ENCODE peak calls at places on chromosomes 2 and 18, in seven cellular contexts. One of them, this sample, is unnamed. For H3K4me1, the result is how much of the 10 kb centered on the place peaks cover.

GRCh38 chr2:199841409-199841808 is 9.6 kb downstream of the FTCDNL1 start:
- DNase-seq in A549: no peak
- DNase-seq in endothelial cell of umbilical vein: no peak
- DNase-seq in body of pancreas: no peak
- DNase-seq in IMR-90: no peak
- DNase-seq in tibial nerve: no peak
- DNase-seq in uterus: no peak
- DNase-seq in this sample: no peak

GRCh38 chr2:13605266-13605665 is 888.5 kb downstream of the TRIB2 start:
- DNase-seq in A549: no peak
- DNase-seq in endothelial cell of umbilical vein: no peak
- DNase-seq in body of pancreas: no peak
- DNase-seq in IMR-90: no peak
- DNase-seq in tibial nerve: no peak
- DNase-seq in uterus: no peak
- DNase-seq in this sample: no peak

GRCh38 chr18:48642503-48642902 is 103.7 kb downstream of the CTIF start:
- DNase-seq in A549: no peak
- DNase-seq in endothelial cell of umbilical vein: no peak
- DNase-seq in body of pancreas: no peak
- DNase-seq in IMR-90: no peak
- DNase-seq in tibial nerve: no peak
- DNase-seq in uterus: no peak
- DNase-seq in this sample: no peak

GRCh38 chr2:158460632-158461297 is 4.0 kb downstream of the PKP4 start:
- DNase-seq in A549: no peak
- DNase-seq in endothelial cell of umbilical vein: peak
- DNase-seq in body of pancreas: no peak
- DNase-seq in IMR-90: no peak
- DNase-seq in tibial nerve: no peak
- DNase-seq in uterus: no peak
- DNase-seq in this sample: no peak

GRCh38 chr18:79402977-79403722 is 7.4 kb downstream of the NFATC1 start:
- DNase-seq in A549: no peak
- DNase-seq in endothelial cell of umbilical vein: peak
- DNase-seq in body of pancreas: peak
- DNase-seq in IMR-90: no peak
- DNase-seq in tibial nerve: peak
- DNase-seq in uterus: peak
- DNase-seq in this sample: no peak

GRCh38 chr2:158049129-158049855 is 52.4 kb upstream of the UPP2 start:
- DNase-seq in A549: no peak
- DNase-seq in endothelial cell of umbilical vein: no peak
- DNase-seq in body of pancreas: no peak
- DNase-seq in IMR-90: no peak
- DNase-seq in tibial nerve: no peak
- DNase-seq in uterus: no peak
- DNase-seq in this sample: no peak

GRCh38 chr18:57748770-57749603 is 54.1 kb downstream of the ATP8B1 start:
- DNase-seq in A549: peak
- DNase-seq in endothelial cell of umbilical vein: peak
- DNase-seq in body of pancreas: peak
- DNase-seq in IMR-90: peak
- DNase-seq in tibial nerve: no peak
- DNase-seq in uterus: no peak
- DNase-seq in this sample: no peak

GRCh38 chr2:59756145-59756544 is 797.3 kb downstream of the BCL11A start:
- DNase-seq in A549: no peak
- DNase-seq in endothelial cell of umbilical vein: no peak
- DNase-seq in body of pancreas: no peak
- DNase-seq in IMR-90: no peak
- DNase-seq in tibial nerve: no peak
- DNase-seq in uterus: no peak
- DNase-seq in this sample: no peak

GRCh38 chr18:5142131-5142530 is 54.9 kb downstream of the AKAIN1 start:
- DNase-seq in A549: no peak
- DNase-seq in endothelial cell of umbilical vein: no peak
- DNase-seq in body of pancreas: no peak
- DNase-seq in IMR-90: no peak
- DNase-seq in tibial nerve: no peak
- DNase-seq in uterus: no peak
- DNase-seq in this sample: no peak

GRCh38 chr2:170679607-170680079 is 35.5 kb upstream of the SP5 start:
- DNase-seq in A549: no peak
- DNase-seq in endothelial cell of umbilical vein: no peak
- DNase-seq in body of pancreas: no peak
- DNase-seq in IMR-90: no peak
- DNase-seq in tibial nerve: no peak
- DNase-seq in uterus: no peak
- DNase-seq in this sample: no peak

GRCh38 chr2:10885479-10885863 is 26.3 kb upstream of the KCNF1 start:
- DNase-seq in A549: no peak
- DNase-seq in endothelial cell of umbilical vein: no peak
- DNase-seq in body of pancreas: no peak
- DNase-seq in IMR-90: no peak
- DNase-seq in tibial nerve: no peak
- DNase-seq in uterus: no peak
- DNase-seq in this sample: no peak
- H3K4me3 ChIP-seq in A549: no peak
- H3K4me3 ChIP-seq in endothelial cell of umbilical vein: no peak
- H3K4me3 ChIP-seq in body of pancreas: no peak
- H3K4me3 ChIP-seq in IMR-90: no peak
- H3K4me3 ChIP-seq in tibial nerve: no peak
- H3K4me3 ChIP-seq in uterus: no peak
- H3K4me3 ChIP-seq in this sample: no peak

DNA sequence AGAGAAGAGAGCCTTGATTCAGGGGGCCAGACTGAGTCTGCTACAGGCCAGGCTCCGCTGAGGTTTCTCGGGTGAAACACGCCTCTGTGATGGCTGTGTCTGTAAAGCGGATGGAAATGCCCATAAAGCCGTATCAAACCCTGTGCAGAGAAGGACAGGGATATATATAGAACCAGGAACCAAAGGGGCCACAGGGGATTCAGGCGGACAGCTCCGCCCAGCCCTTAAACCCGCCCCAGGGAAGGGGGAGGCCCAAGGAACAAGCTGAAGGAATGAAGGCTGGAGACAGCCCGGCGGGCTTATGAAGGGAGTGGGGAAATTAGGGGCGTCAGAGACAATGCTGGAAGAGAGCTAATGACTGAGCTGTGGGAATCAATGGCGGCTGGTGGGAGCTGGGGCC is 42.1 kb downstream of the NHEJ1 start:
- DNase-seq in A549: no peak
- DNase-seq in endothelial cell of umbilical vein: no peak
- DNase-seq in body of pancreas: no peak
- DNase-seq in IMR-90: no peak
- DNase-seq in tibial nerve: no peak
- DNase-seq in uterus: no peak
- DNase-seq in this sample: no peak
- H3K4me1 ChIP-seq in A549: under half
- H3K4me1 ChIP-seq in endothelial cell of umbilical vein: under half
- H3K4me1 ChIP-seq in body of pancreas: under half
- H3K4me1 ChIP-seq in IMR-90: under half
- H3K4me1 ChIP-seq in tibial nerve: under half
- H3K4me1 ChIP-seq in uterus: under half
- H3K4me1 ChIP-seq in this sample: under half

GRCh38 chr2:69828913-69829242 is 582 bp upstream of the GMCL1 start:
- DNase-seq in A549: no peak
- DNase-seq in endothelial cell of umbilical vein: no peak
- DNase-seq in body of pancreas: no peak
- DNase-seq in IMR-90: no peak
- DNase-seq in tibial nerve: no peak
- DNase-seq in uterus: no peak
- DNase-seq in this sample: no peak

GRCh38 chr2:69830045-69830905 is 815 bp downstream of the GMCL1 start:
- DNase-seq in A549: peak
- DNase-seq in endothelial cell of umbilical vein: peak
- DNase-seq in body of pancreas: peak
- DNase-seq in IMR-90: no peak
- DNase-seq in tibial nerve: no peak
- DNase-seq in uterus: peak
- DNase-seq in this sample: peak

GRCh38 chr2:69829243-69830044 is at the start of gene GMCL1:
- DNase-seq in A549: peak
- DNase-seq in endothelial cell of umbilical vein: peak
- DNase-seq in body of pancreas: peak
- DNase-seq in IMR-90: peak
- DNase-seq in tibial nerve: peak
- DNase-seq in uterus: peak
- DNase-seq in this sample: peak

GRCh38 chr2:69831354-69831905 is 2.0 kb downstream of the GMCL1 start:
- DNase-seq in A549: no peak
- DNase-seq in endothelial cell of umbilical vein: no peak
- DNase-seq in body of pancreas: no peak
- DNase-seq in IMR-90: no peak
- DNase-seq in tibial nerve: no peak
- DNase-seq in uterus: no peak
- DNase-seq in this sample: no peak

DNA sequence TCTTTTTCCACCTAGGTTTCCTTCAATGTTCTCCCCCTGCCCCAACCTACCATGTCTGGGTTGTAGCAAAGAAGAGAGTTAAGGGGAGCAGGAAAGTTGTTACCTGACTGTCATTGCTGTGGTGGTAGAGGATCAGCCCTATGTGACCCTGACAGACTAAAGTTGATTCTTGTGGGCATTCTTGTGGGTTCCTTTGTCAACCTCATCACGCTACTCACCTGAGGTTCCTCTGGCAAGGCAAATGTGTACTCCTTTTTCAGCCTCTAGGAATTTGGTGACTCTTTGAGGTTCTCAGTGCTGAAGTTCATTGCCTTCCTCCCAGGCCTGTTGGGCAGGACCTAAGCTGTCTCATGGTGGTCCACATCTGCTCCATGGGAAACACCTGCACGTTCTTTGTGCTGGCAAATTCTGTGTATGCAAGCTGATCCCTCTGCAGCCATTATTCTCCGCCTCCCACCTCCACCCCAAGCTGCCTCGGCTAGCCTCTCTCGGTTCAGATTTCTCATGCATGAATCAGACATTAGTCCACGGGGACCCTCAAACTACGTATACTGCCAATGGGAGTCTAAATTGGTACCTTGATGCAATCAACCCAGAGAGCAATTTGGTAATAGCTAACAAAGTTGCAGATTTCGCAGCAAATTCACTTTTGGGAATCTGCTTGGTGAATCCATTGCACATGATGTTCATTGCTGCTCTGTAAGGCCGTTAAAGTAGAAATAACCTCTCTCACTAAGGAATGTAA is 1.5 kb upstream of the GMCL1 start:
- DNase-seq in A549: no peak
- DNase-seq in endothelial cell of umbilical vein: no peak
- DNase-seq in body of pancreas: no peak
- DNase-seq in IMR-90: no peak
- DNase-seq in tibial nerve: no peak
- DNase-seq in uterus: no peak
- DNase-seq in this sample: peak
- TF ChIP-seq POLR2A in A549: no peak
- TF ChIP-seq POLR2A in endothelial cell of umbilical vein: no peak
- TF ChIP-seq POLR2A in body of pancreas: no peak
- TF ChIP-seq POLR2A in IMR-90: no peak
- TF ChIP-seq POLR2A in tibial nerve: no peak
- TF ChIP-seq POLR2A in uterus: no peak
- TF ChIP-seq POLR2A in this sample: no peak

DNA sequence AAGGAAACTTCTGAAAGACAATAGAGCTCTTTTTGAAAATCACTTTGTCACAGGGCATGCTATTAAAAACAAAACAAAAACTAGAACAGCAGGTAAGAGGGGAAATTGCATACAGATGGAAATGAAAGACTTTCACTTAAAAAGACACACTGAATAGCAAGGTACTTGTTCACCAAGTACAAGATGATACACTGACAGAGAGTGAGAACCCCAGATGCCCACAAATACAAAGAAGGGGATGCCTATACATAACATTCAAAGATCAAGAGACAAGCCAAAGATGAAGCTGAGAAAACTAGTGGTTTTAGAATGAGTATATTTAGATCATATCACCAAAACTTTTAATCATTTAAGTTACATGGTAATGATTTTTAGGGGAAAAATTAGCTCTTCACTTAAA is 60.7 kb downstream of the ASXL2 start:
- DNase-seq in A549: no peak
- DNase-seq in endothelial cell of umbilical vein: no peak
- DNase-seq in body of pancreas: no peak
- DNase-seq in IMR-90: no peak
- DNase-seq in tibial nerve: no peak
- DNase-seq in uterus: no peak
- DNase-seq in this sample: no peak
- H3K4me3 ChIP-seq in A549: no peak
- H3K4me3 ChIP-seq in endothelial cell of umbilical vein: no peak
- H3K4me3 ChIP-seq in body of pancreas: no peak
- H3K4me3 ChIP-seq in IMR-90: no peak
- H3K4me3 ChIP-seq in tibial nerve: no peak
- H3K4me3 ChIP-seq in uterus: no peak
- H3K4me3 ChIP-seq in this sample: no peak

DNA sequence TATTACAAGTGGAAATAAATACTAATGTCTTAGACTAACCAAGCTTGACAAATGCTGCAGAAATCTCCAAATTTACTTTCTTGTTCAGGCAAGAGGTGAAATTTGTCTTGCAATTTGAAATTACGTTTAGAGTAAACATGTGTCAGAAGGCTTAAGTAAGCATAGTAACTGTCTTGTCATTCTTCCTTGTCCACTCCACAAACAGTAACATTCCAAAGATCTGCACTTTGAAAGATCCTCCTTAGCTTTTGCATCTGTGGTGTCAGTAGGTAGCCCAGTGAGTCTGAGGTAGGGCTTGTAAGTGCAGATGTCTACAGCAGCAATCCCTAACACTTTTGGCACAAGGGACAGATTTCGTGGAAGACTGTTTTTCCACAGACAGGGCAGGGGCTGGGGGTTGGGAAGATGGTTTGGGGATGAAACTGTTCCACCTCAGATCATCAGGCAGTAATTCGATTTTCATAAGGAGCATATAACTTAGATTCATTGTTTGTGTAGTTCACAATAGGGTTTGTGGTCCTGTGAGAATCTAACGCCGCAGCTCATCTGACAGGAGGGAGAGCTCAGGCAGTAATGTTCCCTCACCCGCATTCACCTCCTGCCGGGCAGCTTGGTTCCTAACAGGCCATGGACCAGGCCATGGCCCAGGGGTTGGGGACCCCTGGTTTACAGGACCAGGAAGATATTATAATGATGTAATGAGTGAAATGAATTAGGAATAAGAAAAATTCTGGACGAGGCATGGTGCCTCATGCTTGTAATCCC is 18.6 kb downstream of the RASGRP3 start:
- DNase-seq in A549: peak
- DNase-seq in endothelial cell of umbilical vein: no peak
- DNase-seq in body of pancreas: no peak
- DNase-seq in IMR-90: no peak
- DNase-seq in tibial nerve: no peak
- DNase-seq in uterus: no peak
- DNase-seq in this sample: no peak
- H3K4me1 ChIP-seq in A549: under half
- H3K4me1 ChIP-seq in endothelial cell of umbilical vein: under half
- H3K4me1 ChIP-seq in body of pancreas: under half
- H3K4me1 ChIP-seq in IMR-90: under half
- H3K4me1 ChIP-seq in tibial nerve: under half
- H3K4me1 ChIP-seq in uterus: under half
- H3K4me1 ChIP-seq in this sample: under half

GRCh38 chr2:65081232-65081685 is 25.0 kb downstream of the CEP68 start:
- DNase-seq in A549: no peak
- DNase-seq in endothelial cell of umbilical vein: peak
- DNase-seq in body of pancreas: peak
- DNase-seq in IMR-90: no peak
- DNase-seq in tibial nerve: no peak
- DNase-seq in uterus: no peak
- DNase-seq in this sample: peak
- TF ChIP-seq POLR2A in A549: no peak
- TF ChIP-seq POLR2A in endothelial cell of umbilical vein: peak
- TF ChIP-seq POLR2A in body of pancreas: peak
- TF ChIP-seq POLR2A in IMR-90: no peak
- TF ChIP-seq POLR2A in tibial nerve: no peak
- TF ChIP-seq POLR2A in uterus: no peak
- TF ChIP-seq POLR2A in this sample: no peak